ENCODE peak calls at places on chromosomes 1 and 21, in four cellular contexts. G is adrenal gland, F is Peyer's patch, M is astrocyte of the spinal cord. R is an unnamed sample.

GRCh38 chr1:84853743-84854721 is 39.0 kb downstream of the LPAR3 start:
- DNase-seq in F (no peak), M (peak; percentile 42), G (no peak), R (peak; percentile 75)

GRCh38 chr1:89552481-89553194 is 28.0 kb downstream of the LRRC8B start:
- DNase-seq in G (peak; percentile 72), M (no peak), F (peak; percentile 35), R (peak; percentile 64)

GRCh38 chr1:23376890-23377811 is 7.5 kb upstream of the ZNF436 start:
- DNase-seq in G (peak; percentile 83), F (no peak), M (peak; percentile 94), R (no peak)

GRCh38 chr1:1298861-1299685 is 8.7 kb downstream of the ACAP3 start:
- DNase-seq in G (no peak), M (no peak), F (no peak), R (no peak)

GRCh38 chr1:232048481-232048880 is 421.9 kb downstream of the DISC1 start:
- DNase-seq in F (no peak), M (no peak), G (no peak), R (no peak)

GRCh38 chr1:1199961-1200875 is 6.2 kb downstream of the TNFRSF18 start:
- DNase-seq in F (no peak), M (no peak), G (no peak), R (no peak)

GRCh38 chr1:25107643-25108010 is 124.7 kb downstream of the SYF2 start:
- DNase-seq in F (no peak), G (no peak), M (peak; percentile 40), R (no peak)

GRCh38 chr1:171965802-171966201 is 124.5 kb downstream of the DNM3 start:
- DNase-seq in G (no peak), F (no peak), M (no peak), R (no peak)

GRCh38 chr1:87224209-87224608 is 104.5 kb upstream of the LMO4 start:
- DNase-seq in F (no peak), G (no peak), M (peak; percentile 98), R (no peak)

GRCh38 chr21:29939859-29940245 is at the start of gene GRIK1:
- DNase-seq in M (peak; percentile 13), F (no peak), G (peak; percentile 79), R (peak; percentile 36)

GRCh38 chr1:200923607-200924006 is 28.9 kb downstream of the INAVA start:
- DNase-seq in M (no peak), F (no peak), G (no peak), R (no peak)

GRCh38 chr1:240189386-240189989 is 97.8 kb downstream of the FMN2 start:
- DNase-seq in G (no peak), F (no peak), M (peak; percentile 66), R (peak; percentile 43)

GRCh38 chr1:100538935-100539835 is 1.2 kb downstream of the GPR88 start:
- DNase-seq in M (no peak), G (no peak), F (no peak), R (peak; percentile 45)

GRCh38 chr1:1614204-1614953 is 921 bp upstream of the MIB2 start:
- DNase-seq in G (peak; percentile 84), F (peak; percentile 48), M (peak; percentile 23), R (peak; percentile 93)

GRCh38 chr1:41404308-41404755 is 43.1 kb downstream of the FOXO6 start:
- DNase-seq in F (no peak), M (no peak), G (no peak), R (peak; percentile 56)

GRCh38 chr21:42833439-42833815 is 45.9 kb downstream of the WDR4 start:
- DNase-seq in M (no peak), F (peak; percentile 25), G (peak; percentile 50), R (no peak)

GRCh38 chr21:39728341-39728740 is 16.6 kb upstream of the IGSF5 start:
- DNase-seq in M (no peak), G (no peak), F (no peak), R (no peak)

GRCh38 chr1:39127513-39127912 is 77.0 kb upstream of the MACF1 start:
- DNase-seq in G (no peak), F (no peak), M (peak; percentile 86), R (peak; percentile 94)

GRCh38 chr1:230401763-230402294 is 24.3 kb downstream of the PGBD5 start:
- DNase-seq in M (no peak), F (no peak), G (no peak), R (peak; percentile 54)

GRCh38 chr1:224057461-224058199 is 56.3 kb upstream of the FBXO28 start:
- DNase-seq in M (no peak), F (no peak), G (no peak), R (no peak)

GRCh38 chr1:89261926-89262540 is 10.6 kb downstream of the GBP5 start:
- DNase-seq in M (peak; percentile 41), F (no peak), G (peak; percentile 55), R (no peak)

GRCh38 chr1:113949007-113949406 is 19.9 kb downstream of the HIPK1 start:
- DNase-seq in F (no peak), G (no peak), M (no peak), R (peak; percentile 18)

GRCh38 chr1:22056921-22057320 is 4.4 kb downstream of the CDC42 start:
- DNase-seq in G (no peak), M (no peak), F (no peak), R (no peak)

GRCh38 chr21:35020902-35021301 is 28.2 kb downstream of the RUNX1 start:
- DNase-seq in M (peak; percentile 17), G (no peak), F (no peak), R (no peak)

GRCh38 chr1:115613767-115614166 is 28.0 kb upstream of the VANGL1 start:
- DNase-seq in M (no peak), F (no peak), G (no peak), R (no peak)

GRCh38 chr1:150543500-150544143 is 5.6 kb upstream of the ADAMTSL4 start:
- DNase-seq in F (no peak), M (no peak), G (no peak), R (no peak)

GRCh38 chr1:220528679-220529529 is 968 bp downstream of the MARK1 start:
- DNase-seq in M (no peak), F (no peak), G (peak; percentile 57), R (peak; percentile 3)

GRCh38 chr21:14736162-14736561 is 190.0 kb upstream of the SAMSN1 start:
- DNase-seq in G (no peak), M (no peak), F (peak; percentile 19), R (no peak)

GRCh38 chr1:210236840-210237409 is 4.3 kb downstream of the SERTAD4 start:
- DNase-seq in F (no peak), M (peak; percentile 91), G (peak; percentile 69), R (peak; percentile 15)

GRCh38 chr1:46522184-46522968 is 29.1 kb downstream of the KNCN start:
- DNase-seq in F (no peak), G (peak; percentile 83), M (peak; percentile 89), R (peak; percentile 95)

GRCh38 chr1:162179121-162179520 is 109.6 kb downstream of the NOS1AP start:
- DNase-seq in G (no peak), F (no peak), M (no peak), R (no peak)

GRCh38 chr1:181250038-181250437 is 161.5 kb downstream of the IER5 start:
- DNase-seq in M (no peak), G (no peak), F (no peak), R (no peak)

GRCh38 chr1:25661043-25661807 is 44.6 kb downstream of the MAN1C1 start:
- DNase-seq in M (no peak), F (no peak), G (peak; percentile 33), R (no peak)

GRCh38 chr1:65458730-65459396 is 38.4 kb downstream of the LEPR start:
- DNase-seq in M (peak; percentile 24), G (no peak), F (no peak), R (no peak)

GRCh38 chr1:147084273-147085096 is 87.8 kb downstream of the PRKAB2 start:
- DNase-seq in F (peak; percentile 73), G (peak; percentile 86), M (peak; percentile 91), R (peak; percentile 90)

GRCh38 chr21:37146320-37147225 is 73.5 kb downstream of the TTC3 start:
- DNase-seq in G (no peak), F (no peak), M (no peak), R (peak; percentile 5)

GRCh38 chr1:244063498-244063897 is 12.4 kb downstream of the ZBTB18 start:
- DNase-seq in G (no peak), M (no peak), F (no peak), R (no peak)

DNA sequence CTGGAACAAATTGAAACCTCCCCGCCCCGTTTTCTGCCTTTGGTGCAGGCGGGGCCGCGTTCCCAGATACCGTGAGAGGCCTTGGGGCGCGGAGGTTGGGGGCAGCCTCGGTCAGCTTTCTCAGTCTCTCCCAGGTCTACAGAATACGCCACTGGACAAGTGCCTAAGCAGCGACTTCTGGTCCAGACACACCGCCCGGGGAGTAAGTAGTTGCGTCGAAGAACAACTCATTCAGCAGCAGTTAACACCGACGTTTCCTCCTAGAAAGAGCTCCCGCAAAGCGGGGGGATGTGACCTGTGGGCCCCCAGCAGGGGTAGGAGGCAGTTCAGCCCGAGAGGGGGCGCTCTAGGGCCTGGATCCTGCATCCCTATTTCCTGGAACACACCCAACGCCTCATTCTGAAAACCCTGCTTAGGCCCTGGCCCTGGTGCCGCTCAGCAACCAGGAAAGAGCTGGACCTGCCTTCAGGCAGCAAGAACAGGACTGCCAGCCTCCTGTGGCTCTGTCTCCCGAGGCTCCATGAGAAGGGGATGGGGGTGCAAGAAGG is 6.5 kb upstream of the BARHL2 start:
- DNase-seq in G (no peak), M (no peak), F (no peak), R (no peak)
- TF ChIP-seq CTCF in G (no peak), M (no peak), F (no peak), R (peak; percentile 22)

GRCh38 chr1:80153762-80154555 is 1147.4 kb upstream of the ADGRL4 start:
- DNase-seq in F (no peak), G (no peak), M (peak; percentile 12), R (no peak)
- TF ChIP-seq CTCF in F (no peak), G (no peak), M (no peak), R (no peak)

GRCh38 chr1:7751174-7751573 is 19.9 kb upstream of the VAMP3 start:
- DNase-seq in G (no peak), F (no peak), M (no peak), R (no peak)

GRCh38 chr1:7752512-7753417 is 18.3 kb upstream of the VAMP3 start:
- DNase-seq in G (peak; percentile 89), M (peak; percentile 74), F (peak; percentile 40), R (peak; percentile 77)

GRCh38 chr1:7760245-7760644 is 10.9 kb upstream of the VAMP3 start:
- DNase-seq in M (no peak), G (no peak), F (no peak), R (no peak)

GRCh38 chr1:7754234-7754633 is 16.9 kb upstream of the VAMP3 start:
- DNase-seq in F (no peak), G (no peak), M (no peak), R (no peak)

GRCh38 chr1:7755448-7755847 is 15.6 kb upstream of the VAMP3 start:
- DNase-seq in G (no peak), F (no peak), M (no peak), R (peak; percentile 18)
- TF ChIP-seq CTCF in G (no peak), F (no peak), M (peak; percentile 61), R (peak; percentile 39)

DNA sequence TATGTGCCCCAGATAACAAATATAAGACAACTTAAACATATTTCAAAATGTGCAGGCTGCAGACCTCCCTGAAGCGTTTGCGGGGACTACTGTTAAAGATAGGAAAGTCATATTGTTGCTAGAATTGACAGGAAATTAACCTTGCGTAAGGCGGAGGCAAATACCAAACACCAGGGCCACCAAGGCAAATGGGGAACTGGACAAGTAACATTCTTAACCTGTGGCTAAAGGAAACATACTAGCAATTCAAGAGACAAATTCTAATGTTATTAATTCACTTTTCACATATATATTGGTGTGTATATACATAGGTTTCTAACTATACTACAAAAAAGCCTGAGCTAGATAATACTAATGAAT is 6.8 kb downstream of the HAPLN2 start:
- DNase-seq in M (no peak), G (no peak), F (no peak), R (no peak)
- TF ChIP-seq CTCF in M (no peak), G (no peak), F (no peak), R (no peak)

GRCh38 chr1:93061895-93062792 is 16.9 kb upstream of the MTF2 start:
- DNase-seq in G (no peak), F (peak; percentile 25), M (peak; percentile 24), R (peak; percentile 65)
- TF ChIP-seq CTCF in G (peak; percentile 57), F (peak; percentile 47), M (peak; percentile 45), R (peak; percentile 63)

R was measured in cardiac muscle cell.